ENCODE peak calls at places on chromosomes 3 and 15, in five cellular contexts. V is psoas muscle, W is aorta, U is IMR-90, K is spleen. D is an unnamed sample.

GRCh38 chr3:146803746-146804145 is 198.6 kb upstream of the PLSCR5 start:
- DNase-seq in V (no peak), W (no peak), U (peak; percentile 60), K (no peak), D (no peak)

GRCh38 chr3:139491027-139491700 is 14.8 kb upstream of the RBP2 start:
- DNase-seq in U (no peak), K (no peak), V (no peak), W (no peak), D (peak; percentile 75)

GRCh38 chr3:169077394-169077906 is 586.1 kb downstream of the MECOM start:
- DNase-seq in K (no peak), U (no peak), V (no peak), W (no peak), D (no peak)

GRCh38 chr3:71430941-71431552 is 152.5 kb downstream of the FOXP1 start:
- DNase-seq in K (no peak), W (no peak), V (no peak), U (no peak), D (no peak)

GRCh38 chr3:142355692-142356091 is 92.1 kb downstream of the XRN1 start:
- DNase-seq in V (no peak), U (no peak), K (no peak), W (no peak), D (no peak)

GRCh38 chr3:150635526-150635925 is 32.4 kb downstream of the SELENOT start:
- DNase-seq in K (no peak), V (no peak), U (no peak), W (no peak), D (peak; percentile 65)

GRCh38 chr3:25536668-25537331 is 108.7 kb downstream of the RARB start:
- DNase-seq in K (no peak), W (no peak), V (no peak), U (no peak), D (no peak)

GRCh38 chr15:79230766-79231165 is 51.8 kb upstream of the ANKRD34C start:
- DNase-seq in V (no peak), U (no peak), K (no peak), W (no peak), D (no peak)

GRCh38 chr3:42647821-42648459 is 5.6 kb upstream of the ZBTB47 start:
- DNase-seq in K (no peak), V (no peak), U (no peak), W (no peak), D (no peak)

GRCh38 chr15:78617131-78617915 is 3.5 kb downstream of the CHRNA3 start:
- DNase-seq in W (no peak), V (no peak), K (peak; percentile 33), U (no peak), D (no peak)

GRCh38 chr3:34374521-34374920 is 576.1 kb downstream of the PDCD6IP start:
- DNase-seq in K (no peak), W (no peak), V (no peak), U (no peak), D (no peak)

GRCh38 chr3:61997112-61997511 is 376.2 kb downstream of the FEZF2 start:
- DNase-seq in V (no peak), W (no peak), U (peak; percentile 24), K (no peak), D (no peak)

GRCh38 chr3:33315826-33316225 is 38.6 kb downstream of the FBXL2 start:
- DNase-seq in W (no peak), V (no peak), U (peak; percentile 73), K (no peak), D (peak; percentile 2)

GRCh38 chr3:170491901-170492300 is 73.2 kb downstream of the CLDN11 start:
- DNase-seq in V (no peak), U (no peak), W (no peak), K (no peak), D (no peak)

GRCh38 chr3:127784865-127785710 is 37.2 kb downstream of the MGLL start:
- DNase-seq in W (no peak), K (peak; percentile 49), U (no peak), V (peak; percentile 58), D (peak; percentile 65)
- H3K4me1 ChIP-seq in W (no peaks in the 10 kb centered on the region), K (peaks cover 22% of the 10 kb centered on the region), U (peaks cover 35% of the 10 kb centered on the region), V (peaks cover 86% of the 10 kb centered on the region), D (peaks cover 4% of the 10 kb centered on the region)

GRCh38 chr3:48594431-48595049 is 589 bp downstream of the COL7A1 start:
- DNase-seq in K (no peak), V (no peak), U (peak; percentile 19), W (no peak), D (no peak)
- H3K4me3 ChIP-seq in K (no peak overlapping the region), V (peak overlapping the region; percentile 61), U (peak overlapping the region; percentile 52), W (peak overlapping the region; percentile 17), D (no peak overlapping the region)

GRCh38 chr15:101129851-101130250 is 122.0 kb downstream of the CHSY1 start:
- DNase-seq in K (no peak), U (no peak), W (no peak), V (no peak), D (no peak)
- H3K4me1 ChIP-seq in K (peaks cover 41% of the 10 kb centered on the region), U (peaks cover 21% of the 10 kb centered on the region), W (no peaks in the 10 kb centered on the region), V (peaks cover 8% of the 10 kb centered on the region), D (no peaks in the 10 kb centered on the region)

GRCh38 chr15:40272713-40273056 is 10.2 kb downstream of the ANKRD63 start:
- DNase-seq in K (no peak), V (no peak), U (no peak), W (no peak), D (no peak)
- H3K4me3 ChIP-seq in K (no peak overlapping the region), V (no peak overlapping the region), U (no peak overlapping the region), W (no peak overlapping the region), D (no peak overlapping the region)

GRCh38 chr3:181808053-181808452 is 96.3 kb downstream of the SOX2 start:
- DNase-seq in U (no peak), W (no peak), V (no peak), K (no peak), D (no peak)

DNA sequence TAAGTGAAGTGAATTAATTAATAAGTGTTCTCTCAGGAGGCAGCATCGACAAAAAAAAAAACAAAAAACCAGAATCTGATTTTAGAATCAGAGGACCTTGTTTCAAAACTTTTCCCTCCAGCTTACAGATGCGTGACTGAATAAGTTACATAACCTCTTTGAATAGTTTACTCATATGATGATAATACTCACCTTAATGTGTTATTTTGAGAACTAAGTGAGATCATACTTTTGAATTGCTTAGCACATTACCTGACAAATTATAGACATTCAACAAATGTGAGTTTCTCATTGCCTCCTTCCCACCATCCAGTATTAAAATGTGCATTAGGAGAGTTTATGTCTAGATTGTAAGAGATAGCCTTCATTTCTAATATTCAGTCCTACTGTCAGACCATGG is 94.0 kb downstream of the SOX2 start:
- DNase-seq in W (no peak), U (no peak), K (no peak), V (no peak), D (no peak)
- H3K4me1 ChIP-seq in W (no peaks in the 10 kb centered on the region), U (no peaks in the 10 kb centered on the region), K (no peaks in the 10 kb centered on the region), V (no peaks in the 10 kb centered on the region), D (no peaks in the 10 kb centered on the region)

GRCh38 chr3:194212869-194213320 is 76.9 kb downstream of the HES1 start:
- DNase-seq in W (no peak), K (no peak), U (no peak), V (no peak), D (no peak)
- H3K4me3 ChIP-seq in W (no peak overlapping the region), K (no peak overlapping the region), U (no peak overlapping the region), V (no peak overlapping the region), D (no peak overlapping the region)

DNA sequence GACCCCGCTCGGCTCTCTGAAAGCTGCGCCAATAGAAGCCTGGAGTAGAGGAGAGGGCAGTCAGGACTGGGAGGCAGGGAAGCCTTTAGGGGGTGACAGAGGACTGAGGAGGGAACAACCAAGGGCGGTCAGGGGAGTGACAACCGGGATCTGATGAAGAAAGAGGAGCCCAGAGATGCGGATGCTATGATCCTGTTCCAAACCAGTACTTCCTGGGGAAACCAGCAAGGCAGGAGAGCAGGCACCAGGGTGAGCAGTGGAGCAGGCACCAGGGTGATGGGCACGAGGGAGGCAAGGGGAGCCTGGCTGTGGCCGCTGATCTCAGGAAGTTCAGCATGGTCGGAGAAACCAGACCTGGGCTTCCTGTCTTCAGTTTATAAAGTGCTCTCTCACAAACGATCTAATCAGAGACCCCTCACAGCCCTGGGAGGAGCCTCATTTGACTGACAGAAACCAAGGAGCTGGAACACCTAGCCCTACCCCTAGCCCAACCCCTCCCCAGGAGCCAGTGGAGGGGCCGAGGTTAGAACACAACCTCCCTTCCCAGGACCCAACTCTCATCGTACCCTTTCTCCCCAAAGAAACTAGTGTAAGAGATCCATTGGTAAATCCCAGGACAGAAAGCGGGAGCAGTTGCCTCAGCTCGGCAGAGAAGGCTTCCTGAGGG is 34.9 kb downstream of the CCDC33 start:
- DNase-seq in W (no peak), U (no peak), V (no peak), K (no peak), D (no peak)
- H3K4me1 ChIP-seq in W (no peaks in the 10 kb centered on the region), U (no peaks in the 10 kb centered on the region), V (no peaks in the 10 kb centered on the region), K (no peaks in the 10 kb centered on the region), D (no peaks in the 10 kb centered on the region)